ENCODE peak calls at places on chromosomes 12 and 14, in seven cellular contexts. V is A549; P is endothelial cell; U is Peyer's patch; O is stimulated activated CD8-positive, alpha-beta memory T cell treated with anti-CD3 and anti-CD28 coated beads, Interleukin-7, amount 100 ng/mL, for 1 hour; T is stromal cell of bone marrow; I is right atrium auricular region. Q is an unnamed sample.

GRCh38 chr14:105974902-105975301 is 448.5 kb downstream of the TMEM121 start:
- DNase-seq in V (no peak), O (peak), P (no peak), I (no peak), T (no peak), U (peak), Q (no peak)

GRCh38 chr12:1185460-1186182 is 194.6 kb downstream of the ERC1 start:
- DNase-seq in U (no peak), P (no peak), I (no peak), V (no peak), T (no peak), O (no peak), Q (no peak)

GRCh38 chr12:107641154-107641553 is 44.4 kb upstream of the PWP1 start:
- DNase-seq in U (no peak), V (no peak), I (no peak), T (no peak), P (no peak), O (no peak), Q (no peak)

GRCh38 chr12:64160021-64160717 is 61.9 kb downstream of the KICS2 start:
- DNase-seq in T (peak), P (no peak), I (no peak), O (no peak), U (no peak), V (no peak), Q (no peak)

GRCh38 chr14:75317148-75317547 is 38.5 kb downstream of the FOS start:
- DNase-seq in I (no peak), T (no peak), V (no peak), O (no peak), P (no peak), U (no peak), Q (no peak)

GRCh38 chr12:98618952-98619351 is 25.5 kb downstream of the SLC25A3 start:
- DNase-seq in I (no peak), O (no peak), P (no peak), V (no peak), U (no peak), T (peak), Q (no peak)

GRCh38 chr12:45655186-45655585 is 74.3 kb upstream of the ARID2 start:
- DNase-seq in O (peak), V (no peak), U (peak), T (no peak), P (no peak), I (no peak), Q (no peak)

GRCh38 chr12:30847259-30847658 is 79.3 kb upstream of the TSPAN11 start:
- DNase-seq in P (peak), I (no peak), U (no peak), V (no peak), O (no peak), T (peak), Q (peak)

GRCh38 chr12:92068441-92068840 is 77.2 kb downstream of the BTG1 start:
- DNase-seq in V (no peak), U (no peak), O (no peak), I (no peak), P (no peak), T (no peak), Q (no peak)

GRCh38 chr12:47753021-47754001 is 5.4 kb downstream of the RAPGEF3 start:
- DNase-seq in I (peak), O (no peak), U (peak), V (no peak), P (peak), T (no peak), Q (no peak)

GRCh38 chr14:51552768-51553426 is 98.8 kb upstream of the FRMD6 start:
- DNase-seq in T (no peak), I (no peak), O (no peak), U (no peak), P (no peak), V (no peak), Q (no peak)

GRCh38 chr12:20004951-20005350 is 363.4 kb upstream of the PDE3A start:
- DNase-seq in U (no peak), O (no peak), V (no peak), I (no peak), T (no peak), P (no peak), Q (no peak)

GRCh38 chr12:105920161-105920684 is 218.5 kb downstream of the NUAK1 start:
- DNase-seq in V (no peak), P (no peak), T (no peak), I (no peak), O (no peak), U (no peak), Q (no peak)

GRCh38 chr14:73784065-73784987 is 67.3 kb upstream of the PTGR2 start:
- DNase-seq in I (no peak), V (no peak), O (no peak), P (no peak), T (peak), U (no peak), Q (no peak)

GRCh38 chr14:96309128-96309906 is 53.3 kb downstream of the BDKRB1 start:
- DNase-seq in O (no peak), P (no peak), T (no peak), U (peak), I (no peak), V (peak), Q (no peak)

GRCh38 chr12:11513288-11513687 is 117.9 kb upstream of the PRB2 start:
- DNase-seq in I (no peak), V (peak), P (peak), U (no peak), T (no peak), O (no peak), Q (no peak)

GRCh38 chr12:53049582-53050318 is at the start of gene TNS2:
- DNase-seq in P (peak), V (no peak), U (peak), O (no peak), I (peak), T (no peak), Q (no peak)